ENCODE peak calls at places on chromosomes 5 and 9, in six cellular contexts. I is fibroblast of the aortic adventitia, D is ovary, K is A549, E is fibroblast of pulmonary artery, Q is endothelial cell. J is an unnamed sample.

GRCh38 chr9:94250456-94250855 is 8.6 kb upstream of the ZNF169 start:
- DNase-seq in K (no peak), E (no peak), I (no peak), D (no peak), Q (no peak), J (no peak)

GRCh38 chr5:132335402-132335801 is 34.1 kb upstream of the SLC22A5 start:
- DNase-seq in I (no peak), D (no peak), E (no peak), Q (no peak), K (no peak), J (no peak)

GRCh38 chr5:127967323-127967982 is 116.1 kb upstream of the SLC12A2 start:
- DNase-seq in K (no peak), I (no peak), D (no peak), E (no peak), Q (no peak), J (no peak)

GRCh38 chr5:113047733-113048652 is 71.4 kb downstream of the DCP2 start:
- DNase-seq in K (no peak), E (peak; percentile 49), D (peak; percentile 49), I (no peak), Q (no peak), J (peak; percentile 25)

GRCh38 chr9:119793272-119793671 is 424.0 kb upstream of the BRINP1 start:
- DNase-seq in Q (no peak), K (no peak), I (no peak), D (no peak), E (no peak), J (no peak)

GRCh38 chr5:585556-585955 is 26.6 kb upstream of the CEP72 start:
- DNase-seq in Q (no peak), I (no peak), E (no peak), K (no peak), D (no peak), J (no peak)

GRCh38 chr9:134130503-134131375 is 5.1 kb upstream of the WDR5 start:
- DNase-seq in D (peak; percentile 73), Q (no peak), E (no peak), K (no peak), I (peak; percentile 60), J (no peak)

GRCh38 chr5:141992349-141992963 is 20.4 kb downstream of the GNPDA1 start:
- DNase-seq in E (peak; percentile 79), Q (peak; percentile 70), D (peak; percentile 78), K (peak; percentile 64), I (peak; percentile 76), J (no peak)

GRCh38 chr9:128494108-128494742 is 10.3 kb upstream of the GLE1 start:
- DNase-seq in Q (peak; percentile 90), D (peak; percentile 63), E (peak; percentile 61), I (no peak), K (no peak), J (no peak)

GRCh38 chr5:82164957-82165698 is 113.0 kb downstream of the RPS23 start:
- DNase-seq in I (peak; percentile 61), D (peak; percentile 26), Q (no peak), K (peak; percentile 22), E (peak; percentile 72), J (no peak)

GRCh38 chr5:54713923-54714581 is 196.5 kb downstream of the SNX18 start:
- DNase-seq in K (no peak), I (peak; percentile 93), Q (no peak), D (no peak), E (peak; percentile 90), J (no peak)

GRCh38 chr5:150661821-150662596 is 958 bp downstream of the MYOZ3 start:
- DNase-seq in Q (no peak), D (no peak), E (no peak), K (no peak), I (no peak), J (no peak)

GRCh38 chr5:174436805-174437204 is 287.6 kb upstream of the MSX2 start:
- DNase-seq in K (no peak), D (no peak), Q (no peak), E (no peak), I (no peak), J (no peak)

GRCh38 chr5:157212307-157212706 is 31.7 kb downstream of the ITK start:
- DNase-seq in D (no peak), K (no peak), Q (no peak), I (no peak), E (no peak), J (no peak)

GRCh38 chr9:112757300-112757883 is 6.8 kb downstream of the SNX30 start:
- DNase-seq in K (no peak), I (peak; percentile 46), E (peak; percentile 70), Q (no peak), D (no peak), J (no peak)

GRCh38 chr9:87260171-87260570 is 237.5 kb upstream of the DAPK1 start:
- DNase-seq in K (no peak), E (no peak), D (no peak), Q (no peak), I (no peak), J (no peak)

GRCh38 chr9:71058660-71059059 is 62.8 kb downstream of the TRPM3 start:
- DNase-seq in D (no peak), E (no peak), I (no peak), Q (no peak), K (no peak), J (no peak)

GRCh38 chr9:16414451-16414850 is 456.0 kb downstream of the BNC2 start:
- DNase-seq in D (no peak), E (no peak), Q (no peak), I (no peak), K (no peak), J (no peak)

GRCh38 chr9:79555474-79555873 is 16.3 kb upstream of the TLE4 start:
- DNase-seq in E (no peak), D (no peak), I (no peak), K (no peak), Q (no peak), J (no peak)

GRCh38 chr9:104118916-104119315 is 24.8 kb downstream of the SMC2 start:
- DNase-seq in Q (no peak), E (no peak), K (no peak), D (no peak), I (no peak), J (no peak)

GRCh38 chr9:136882109-136882946 is 4.0 kb upstream of the TRAF2 start:
- DNase-seq in Q (no peak), K (peak; percentile 96), I (peak; percentile 75), D (no peak), E (peak; percentile 73), J (peak; percentile 87)

GRCh38 chr9:34282096-34282495 is 47.0 kb downstream of the KIF24 start:
- DNase-seq in I (peak; percentile 39), Q (no peak), E (peak; percentile 6), D (no peak), K (no peak), J (no peak)

GRCh38 chr5:36878421-36879088 is 2.0 kb downstream of the NIPBL start:
- DNase-seq in I (peak; percentile 51), Q (peak; percentile 23), E (peak; percentile 64), K (no peak), D (peak; percentile 38), J (peak; percentile 3)

GRCh38 chr9:32841314-32841713 is 58.0 kb downstream of the TMEM215 start:
- DNase-seq in K (no peak), I (no peak), Q (no peak), D (no peak), E (no peak), J (no peak)
- TF ChIP-seq CTCF in K (no peak), I (no peak), Q (no peak), D (no peak), E (no peak), J (no peak)

GRCh38 chr9:15235658-15236057 is 71.4 kb downstream of the TTC39B start:
- DNase-seq in Q (no peak), K (no peak), D (no peak), E (no peak), I (no peak), J (no peak)

GRCh38 chr9:15227491-15227890 is 79.5 kb downstream of the TTC39B start:
- DNase-seq in E (no peak), I (no peak), Q (no peak), K (no peak), D (no peak), J (no peak)

GRCh38 chr9:15229475-15229874 is 77.5 kb downstream of the TTC39B start:
- DNase-seq in D (no peak), K (no peak), Q (no peak), E (no peak), I (no peak), J (no peak)

DNA sequence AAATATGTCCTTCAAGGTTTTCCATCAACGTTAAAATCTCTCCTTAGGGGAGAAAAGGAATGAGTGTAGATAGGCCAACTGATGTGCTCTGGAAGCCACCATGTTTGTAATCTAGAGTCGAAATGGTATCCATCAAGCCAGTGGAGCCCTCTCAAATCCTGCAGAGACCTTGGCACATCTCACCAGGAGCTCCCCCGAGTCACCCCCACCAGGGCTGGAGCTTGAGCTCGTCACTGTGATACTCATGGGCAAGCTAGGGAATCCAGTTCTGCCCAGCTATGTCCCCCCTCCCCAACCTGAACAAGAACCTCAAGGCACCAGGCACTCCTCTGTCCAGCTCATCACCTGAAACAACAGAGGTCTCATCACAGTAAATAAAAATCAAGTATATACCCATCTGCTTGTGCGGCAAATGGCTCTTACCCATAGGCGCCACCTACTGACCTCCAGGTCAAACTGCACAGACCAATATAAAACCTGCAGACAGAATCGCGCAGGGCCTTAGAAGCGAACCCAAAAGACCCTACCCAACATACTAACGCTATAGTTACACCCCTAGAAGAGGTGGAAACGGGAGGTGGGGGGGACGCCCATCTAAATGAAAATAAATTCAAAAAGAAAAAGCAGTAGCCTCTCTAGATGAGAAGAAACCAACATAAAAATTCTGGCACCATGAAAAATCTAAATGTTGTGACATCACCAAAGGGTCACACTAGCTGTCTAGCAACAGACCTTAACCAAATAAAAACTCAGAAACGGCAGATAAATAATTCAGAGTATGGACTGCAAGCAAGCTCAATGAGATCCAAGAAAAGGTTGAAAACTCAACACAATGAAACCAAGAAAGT is 75.0 kb downstream of the TTC39B start:
- DNase-seq in E (peak; percentile 50), D (no peak), Q (peak; percentile 33), K (peak; percentile 13), I (no peak), J (peak; percentile 61)
- TF ChIP-seq CTCF in E (peak; percentile 69), D (no peak), Q (peak; percentile 80), K (peak; percentile 43), I (peak; percentile 67), J (peak; percentile 48)

GRCh38 chr9:115992834-115993233 is 160.8 kb upstream of the PAPPA start:
- DNase-seq in Q (no peak), E (peak; percentile 53), D (no peak), I (peak; percentile 41), K (no peak), J (no peak)
- TF ChIP-seq CTCF in Q (no peak), E (no peak), D (no peak), I (no peak), K (no peak), J (no peak)

GRCh38 chr5:111480346-111480745 is 32.0 kb downstream of the STARD4 start:
- DNase-seq in E (no peak), K (no peak), I (no peak), D (no peak), Q (no peak), J (no peak)

GRCh38 chr5:111472579-111472978 is 39.8 kb downstream of the STARD4 start:
- DNase-seq in K (no peak), E (no peak), D (no peak), Q (no peak), I (no peak), J (peak; percentile 15)

GRCh38 chr5:111478898-111479297 is 33.4 kb downstream of the STARD4 start:
- DNase-seq in K (no peak), I (no peak), E (no peak), D (no peak), Q (no peak), J (no peak)

DNA sequence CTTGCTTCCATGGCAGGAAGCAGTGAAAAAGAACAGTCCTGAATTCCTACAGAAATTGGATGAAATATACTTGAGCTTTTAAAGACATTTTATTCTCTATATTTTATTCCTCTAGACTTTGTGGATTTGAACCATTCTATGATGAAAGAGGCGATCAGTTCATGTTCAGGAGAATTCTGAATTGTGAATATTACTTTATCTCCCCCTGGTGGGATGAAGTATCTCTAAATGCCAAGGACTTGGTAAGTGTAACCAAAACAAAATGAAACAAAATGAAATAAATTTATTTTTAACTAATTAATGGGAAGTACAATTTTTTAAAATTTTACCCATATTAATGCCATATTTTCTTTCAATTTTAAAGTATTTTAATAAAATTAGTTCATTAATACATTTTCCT is 34.1 kb downstream of the STARD4 start:
- DNase-seq in D (no peak), E (peak; percentile 26), I (peak; percentile 25), K (no peak), Q (no peak), J (no peak)
- TF ChIP-seq CTCF in D (no peak), E (peak; percentile 25), I (peak; percentile 22), K (no peak), Q (no peak), J (no peak)

J was measured in GM20000.